ENCODE peak calls at places on chromosomes 1 and 21, in six cellular contexts. One of them, this sample, is unnamed.

GRCh38 chr1:31216016-31216415 is 23.7 kb downstream of the NKAIN1 start:
- DNase-seq in cardiac muscle cell: peak
- DNase-seq in tibial artery: no peak
- DNase-seq in mammary epithelial cell: peak
- DNase-seq in ovary: peak
- DNase-seq in astrocyte: peak
- DNase-seq in this sample: peak

GRCh38 chr21:29184047-29184446 is 53.6 kb downstream of the MAP3K7CL start:
- DNase-seq in ovary: no peak
- DNase-seq in astrocyte: no peak
- DNase-seq in tibial artery: no peak
- DNase-seq in cardiac muscle cell: no peak
- DNase-seq in mammary epithelial cell: no peak
- DNase-seq in this sample: no peak

GRCh38 chr1:64203420-64203819 is at the start of gene UBE2U:
- DNase-seq in astrocyte: no peak
- DNase-seq in mammary epithelial cell: no peak
- DNase-seq in ovary: no peak
- DNase-seq in cardiac muscle cell: no peak
- DNase-seq in tibial artery: no peak
- DNase-seq in this sample: no peak

GRCh38 chr1:15043934-15044333 is 109.6 kb upstream of the TMEM51 start:
- DNase-seq in cardiac muscle cell: no peak
- DNase-seq in tibial artery: no peak
- DNase-seq in ovary: no peak
- DNase-seq in astrocyte: no peak
- DNase-seq in mammary epithelial cell: no peak
- DNase-seq in this sample: no peak

GRCh38 chr1:42333662-42334239 is 1.3 kb downstream of the FOXJ3 start:
- DNase-seq in tibial artery: no peak
- DNase-seq in mammary epithelial cell: peak
- DNase-seq in ovary: no peak
- DNase-seq in cardiac muscle cell: no peak
- DNase-seq in astrocyte: no peak
- DNase-seq in this sample: peak

GRCh38 chr1:57934745-57935144 is 510.9 kb upstream of the DAB1 start:
- DNase-seq in astrocyte: no peak
- DNase-seq in cardiac muscle cell: no peak
- DNase-seq in tibial artery: no peak
- DNase-seq in ovary: no peak
- DNase-seq in mammary epithelial cell: no peak
- DNase-seq in this sample: no peak

GRCh38 chr1:37691497-37692077 is 729 bp upstream of the CDCA8 start:
- DNase-seq in tibial artery: peak
- DNase-seq in ovary: peak
- DNase-seq in mammary epithelial cell: peak
- DNase-seq in astrocyte: peak
- DNase-seq in cardiac muscle cell: peak
- DNase-seq in this sample: peak

GRCh38 chr1:6459850-6460265 is 6.1 kb downstream of the TNFRSF25 start:
- DNase-seq in ovary: no peak
- DNase-seq in tibial artery: no peak
- DNase-seq in mammary epithelial cell: no peak
- DNase-seq in astrocyte: no peak
- DNase-seq in cardiac muscle cell: no peak
- DNase-seq in this sample: no peak

GRCh38 chr1:24393892-24394291 is 19.7 kb downstream of the STPG1 start:
- DNase-seq in cardiac muscle cell: no peak
- DNase-seq in tibial artery: no peak
- DNase-seq in mammary epithelial cell: peak
- DNase-seq in astrocyte: peak
- DNase-seq in ovary: no peak
- DNase-seq in this sample: peak

GRCh38 chr1:11752359-11753208 is 9.4 kb upstream of the C1orf167 start:
- DNase-seq in cardiac muscle cell: peak
- DNase-seq in astrocyte: no peak
- DNase-seq in tibial artery: no peak
- DNase-seq in ovary: no peak
- DNase-seq in mammary epithelial cell: no peak
- DNase-seq in this sample: no peak

GRCh38 chr1:171849245-171849898 is 8.1 kb downstream of the DNM3 start:
- DNase-seq in cardiac muscle cell: no peak
- DNase-seq in astrocyte: no peak
- DNase-seq in ovary: no peak
- DNase-seq in mammary epithelial cell: no peak
- DNase-seq in tibial artery: no peak
- DNase-seq in this sample: no peak

GRCh38 chr1:45569962-45570581 is 13.8 kb upstream of the NASP start:
- DNase-seq in mammary epithelial cell: peak
- DNase-seq in astrocyte: peak
- DNase-seq in ovary: peak
- DNase-seq in cardiac muscle cell: peak
- DNase-seq in tibial artery: peak
- DNase-seq in this sample: peak

GRCh38 chr1:176949033-176949662 is 215.4 kb downstream of the ASTN1 start:
- DNase-seq in cardiac muscle cell: peak
- DNase-seq in ovary: peak
- DNase-seq in astrocyte: no peak
- DNase-seq in mammary epithelial cell: peak
- DNase-seq in tibial artery: no peak
- DNase-seq in this sample: peak

GRCh38 chr1:110783292-110783918 is 89.5 kb upstream of the CD53 start:
- DNase-seq in cardiac muscle cell: peak
- DNase-seq in mammary epithelial cell: peak
- DNase-seq in ovary: peak
- DNase-seq in astrocyte: peak
- DNase-seq in tibial artery: no peak
- DNase-seq in this sample: peak

GRCh38 chr1:215321802-215322201 is 239.3 kb downstream of the KCNK2 start:
- DNase-seq in mammary epithelial cell: peak
- DNase-seq in astrocyte: peak
- DNase-seq in cardiac muscle cell: no peak
- DNase-seq in tibial artery: no peak
- DNase-seq in ovary: no peak
- DNase-seq in this sample: peak

GRCh38 chr21:34528131-34528561 is 16.1 kb upstream of the KCNE1 start:
- DNase-seq in tibial artery: no peak
- DNase-seq in mammary epithelial cell: no peak
- DNase-seq in cardiac muscle cell: no peak
- DNase-seq in ovary: no peak
- DNase-seq in astrocyte: peak
- DNase-seq in this sample: peak

GRCh38 chr21:31222142-31222541 is 121.9 kb downstream of the TIAM1 start:
- DNase-seq in astrocyte: peak
- DNase-seq in tibial artery: no peak
- DNase-seq in mammary epithelial cell: peak
- DNase-seq in ovary: no peak
- DNase-seq in cardiac muscle cell: no peak
- DNase-seq in this sample: peak

GRCh38 chr1:39167632-39168209 is 36.8 kb upstream of the MACF1 start:
- DNase-seq in ovary: peak
- DNase-seq in tibial artery: no peak
- DNase-seq in cardiac muscle cell: no peak
- DNase-seq in astrocyte: peak
- DNase-seq in mammary epithelial cell: no peak
- DNase-seq in this sample: no peak

GRCh38 chr1:11602424-11602823 is 51.8 kb downstream of the FBXO2 start:
- DNase-seq in ovary: no peak
- DNase-seq in tibial artery: no peak
- DNase-seq in cardiac muscle cell: no peak
- DNase-seq in mammary epithelial cell: no peak
- DNase-seq in astrocyte: no peak
- DNase-seq in this sample: no peak

GRCh38 chr1:200075938-200076546 is 48.5 kb downstream of the NR5A2 start:
- DNase-seq in tibial artery: no peak
- DNase-seq in cardiac muscle cell: no peak
- DNase-seq in astrocyte: peak
- DNase-seq in ovary: peak
- DNase-seq in mammary epithelial cell: peak
- DNase-seq in this sample: peak

GRCh38 chr1:21655748-21656147 is 13.4 kb downstream of the RAP1GAP start:
- DNase-seq in cardiac muscle cell: no peak
- DNase-seq in ovary: no peak
- DNase-seq in mammary epithelial cell: peak
- DNase-seq in astrocyte: no peak
- DNase-seq in tibial artery: no peak
- DNase-seq in this sample: peak

GRCh38 chr1:67803380-67804279 is 29.6 kb downstream of the GNG12 start:
- DNase-seq in tibial artery: no peak
- DNase-seq in mammary epithelial cell: peak
- DNase-seq in cardiac muscle cell: no peak
- DNase-seq in ovary: no peak
- DNase-seq in astrocyte: no peak
- DNase-seq in this sample: peak

GRCh38 chr1:67802565-67802964 is 30.7 kb downstream of the GNG12 start:
- DNase-seq in ovary: no peak
- DNase-seq in mammary epithelial cell: no peak
- DNase-seq in cardiac muscle cell: no peak
- DNase-seq in tibial artery: no peak
- DNase-seq in astrocyte: no peak
- DNase-seq in this sample: no peak

GRCh38 chr1:67801903-67802302 is 31.4 kb downstream of the GNG12 start:
- DNase-seq in tibial artery: no peak
- DNase-seq in mammary epithelial cell: no peak
- DNase-seq in astrocyte: peak
- DNase-seq in ovary: no peak
- DNase-seq in cardiac muscle cell: no peak
- DNase-seq in this sample: no peak

GRCh38 chr1:67807282-67807681 is 26.0 kb downstream of the GNG12 start:
- DNase-seq in mammary epithelial cell: no peak
- DNase-seq in astrocyte: no peak
- DNase-seq in tibial artery: no peak
- DNase-seq in cardiac muscle cell: no peak
- DNase-seq in ovary: no peak
- DNase-seq in this sample: no peak

GRCh38 chr1:67804710-67805109 is 28.6 kb downstream of the GNG12 start:
- DNase-seq in ovary: no peak
- DNase-seq in tibial artery: no peak
- DNase-seq in astrocyte: no peak
- DNase-seq in cardiac muscle cell: no peak
- DNase-seq in mammary epithelial cell: no peak
- DNase-seq in this sample: no peak
- H3K4me3 ChIP-seq in ovary: no peak
- H3K4me3 ChIP-seq in tibial artery: no peak
- H3K4me3 ChIP-seq in astrocyte: no peak
- H3K4me3 ChIP-seq in cardiac muscle cell: no peak
- H3K4me3 ChIP-seq in mammary epithelial cell: no peak
- H3K4me3 ChIP-seq in this sample: no peak

DNA sequence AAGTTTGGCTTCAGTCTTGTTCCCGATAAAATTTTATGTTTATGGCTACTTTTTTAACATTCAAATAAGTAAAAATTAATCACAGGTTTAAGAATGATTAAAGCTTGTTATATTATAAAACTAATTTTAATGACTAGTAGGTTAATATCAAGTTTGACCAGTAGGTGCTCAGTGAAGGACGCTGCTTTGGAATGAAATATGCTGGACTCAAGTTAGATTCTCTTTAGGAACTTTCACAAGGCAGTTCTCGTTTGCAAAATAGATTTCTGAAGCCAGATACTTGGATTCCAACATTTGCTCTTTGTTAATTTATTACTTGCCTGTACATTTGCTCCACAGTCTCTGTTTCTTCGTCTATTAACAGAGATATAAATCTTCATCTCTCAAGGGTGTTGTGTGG is 432.9 kb upstream of the CHRM3 start:
- DNase-seq in cardiac muscle cell: no peak
- DNase-seq in mammary epithelial cell: no peak
- DNase-seq in tibial artery: no peak
- DNase-seq in astrocyte: no peak
- DNase-seq in ovary: no peak
- DNase-seq in this sample: no peak
- TF ChIP-seq CTCF in cardiac muscle cell: no peak
- TF ChIP-seq CTCF in mammary epithelial cell: peak
- TF ChIP-seq CTCF in tibial artery: no peak
- TF ChIP-seq CTCF in astrocyte: no peak
- TF ChIP-seq CTCF in ovary: no peak
- TF ChIP-seq CTCF in this sample: peak

GRCh38 chr1:148263128-148263905 is 111.2 kb upstream of the NBPF11 start:
- DNase-seq in tibial artery: peak
- DNase-seq in mammary epithelial cell: peak
- DNase-seq in cardiac muscle cell: peak
- DNase-seq in ovary: peak
- DNase-seq in astrocyte: peak
- DNase-seq in this sample: peak

GRCh38 chr1:148264374-148265276 is 112.5 kb upstream of the NBPF11 start:
- DNase-seq in ovary: peak
- DNase-seq in cardiac muscle cell: peak
- DNase-seq in mammary epithelial cell: peak
- DNase-seq in tibial artery: no peak
- DNase-seq in astrocyte: peak
- DNase-seq in this sample: peak

DNA sequence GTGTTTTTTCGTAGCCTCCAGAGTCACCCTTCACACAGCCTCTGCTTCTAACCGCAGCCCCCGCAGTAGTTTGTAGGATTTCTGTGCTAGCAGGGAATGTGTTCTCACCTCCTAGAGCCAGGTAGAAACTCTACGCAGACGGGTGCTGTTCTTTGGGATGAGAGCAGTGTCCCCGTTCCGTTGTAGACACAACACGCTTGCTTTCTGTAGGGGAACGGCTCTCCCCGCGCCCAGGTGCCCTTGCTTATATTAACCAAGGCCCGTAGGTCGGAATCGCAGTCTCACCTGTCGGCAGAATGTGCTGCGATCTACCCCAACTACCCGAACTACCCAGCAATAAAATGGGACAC is 111.8 kb upstream of the NBPF11 start:
- DNase-seq in astrocyte: no peak
- DNase-seq in cardiac muscle cell: no peak
- DNase-seq in ovary: no peak
- DNase-seq in mammary epithelial cell: no peak
- DNase-seq in tibial artery: no peak
- DNase-seq in this sample: no peak
- H3K4me3 ChIP-seq in astrocyte: peak
- H3K4me3 ChIP-seq in cardiac muscle cell: peak
- H3K4me3 ChIP-seq in ovary: peak
- H3K4me3 ChIP-seq in mammary epithelial cell: peak
- H3K4me3 ChIP-seq in tibial artery: peak
- H3K4me3 ChIP-seq in this sample: peak

GRCh38 chr1:29916656-29917369 is 680.5 kb downstream of the PTPRU start:
- DNase-seq in ovary: no peak
- DNase-seq in astrocyte: no peak
- DNase-seq in cardiac muscle cell: no peak
- DNase-seq in mammary epithelial cell: no peak
- DNase-seq in tibial artery: no peak
- DNase-seq in this sample: no peak

GRCh38 chr1:29906927-29907326 is 670.6 kb downstream of the PTPRU start:
- DNase-seq in tibial artery: no peak
- DNase-seq in cardiac muscle cell: no peak
- DNase-seq in ovary: no peak
- DNase-seq in astrocyte: no peak
- DNase-seq in mammary epithelial cell: no peak
- DNase-seq in this sample: no peak

DNA sequence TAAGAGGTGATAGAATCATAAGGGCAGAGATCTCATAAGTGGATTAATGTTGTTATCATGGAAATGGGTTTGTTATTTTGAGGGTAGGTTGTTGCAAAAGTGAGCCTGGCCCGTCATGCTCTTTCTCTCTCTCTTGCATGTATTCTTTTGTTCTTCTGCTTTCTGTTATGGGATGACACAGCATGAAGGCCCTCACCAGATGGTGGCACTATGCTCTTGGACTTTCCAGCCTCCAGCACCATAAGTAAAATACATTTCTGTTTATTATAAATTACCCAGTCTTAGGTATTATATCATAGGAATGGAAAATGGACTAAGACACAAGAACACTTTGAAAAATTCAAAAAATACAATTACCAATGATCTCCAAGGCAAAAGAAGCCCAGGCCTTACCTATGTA is 676.1 kb downstream of the PTPRU start:
- DNase-seq in tibial artery: no peak
- DNase-seq in ovary: no peak
- DNase-seq in mammary epithelial cell: peak
- DNase-seq in astrocyte: peak
- DNase-seq in cardiac muscle cell: no peak
- DNase-seq in this sample: peak
- TF ChIP-seq CTCF in tibial artery: no peak
- TF ChIP-seq CTCF in ovary: no peak
- TF ChIP-seq CTCF in mammary epithelial cell: peak
- TF ChIP-seq CTCF in astrocyte: peak
- TF ChIP-seq CTCF in cardiac muscle cell: peak
- TF ChIP-seq CTCF in this sample: no peak